ENCODE peak calls at places on chromosomes 6 and 20, in nine cellular contexts. T is pancreas; Z is CD8-positive, alpha-beta T cell; C is upper lobe of right lung; U is neural crest cell; A is left ventricle myocardium inferior; M is GM12864; Q is spleen; B is testis. I is an unnamed sample.

GRCh38 chr6:148317739-148318138 is 24.9 kb upstream of the SASH1 start:
- DNase-seq in A (no peak), M (no peak), U (no peak), Z (no peak), B (no peak), Q (no peak), T (no peak), C (no peak), I (no peak)

GRCh38 chr20:48944663-48945297 is 23.3 kb downstream of the ARFGEF2 start:
- DNase-seq in Z (no peak), U (no peak), C (no peak), A (no peak), Q (no peak), T (no peak), M (no peak), B (no peak), I (no peak)

GRCh38 chr6:18183736-18184135 is 28.5 kb downstream of the KDM1B start:
- DNase-seq in B (no peak), M (no peak), T (no peak), C (no peak), A (no peak), Q (no peak), U (no peak), Z (no peak), I (no peak)

GRCh38 chr20:61640171-61640570 is 388.1 kb downstream of the CDH4 start:
- DNase-seq in Q (no peak), M (no peak), Z (no peak), C (no peak), B (no peak), U (no peak), A (no peak), T (no peak), I (no peak)

GRCh38 chr6:112349915-112350314 is 2.8 kb downstream of the RFPL4B start:
- DNase-seq in Z (no peak), T (no peak), M (no peak), U (no peak), A (no peak), C (no peak), B (no peak), Q (no peak), I (no peak)

GRCh38 chr6:131125431-131125830 is 9.8 kb upstream of the AKAP7 start:
- DNase-seq in Q (no peak), Z (no peak), A (no peak), T (no peak), C (no peak), B (no peak), M (no peak), U (no peak), I (no peak)

GRCh38 chr20:10739575-10739974 is 65.8 kb upstream of the JAG1 start:
- DNase-seq in C (no peak), U (no peak), A (no peak), T (no peak), B (no peak), Q (no peak), Z (no peak), M (no peak), I (no peak)

GRCh38 chr20:57633945-57634491 is 13.8 kb upstream of the ZBP1 start:
- DNase-seq in U (no peak), M (no peak), T (no peak), C (no peak), Z (no peak), Q (no peak), B (no peak), A (no peak), I (no peak)

GRCh38 chr6:42338573-42339218 is 113.0 kb downstream of the TRERF1 start:
- DNase-seq in Q (no peak), Z (no peak), C (no peak), B (no peak), A (no peak), U (no peak), M (no peak), T (no peak), I (no peak)

GRCh38 chr6:159686697-159687096 is 6.3 kb downstream of the SOD2 start:
- DNase-seq in A (no peak), Z (no peak), C (no peak), B (no peak), Q (no peak), M (no peak), T (no peak), U (no peak), I (no peak)

GRCh38 chr6:74671558-74672025 is 534.3 kb downstream of the COL12A1 start:
- DNase-seq in C (no peak), M (no peak), A (no peak), U (no peak), B (no peak), Q (no peak), Z (no peak), T (no peak), I (no peak)

GRCh38 chr6:111530777-111531176 is 47.8 kb upstream of the REV3L start:
- DNase-seq in Q (no peak), B (no peak), A (no peak), M (no peak), T (no peak), Z (no peak), C (no peak), U (no peak), I (no peak)

GRCh38 chr20:58294497-58295455 is 14.7 kb upstream of the RAB22A start:
- DNase-seq in M (no peak), B (no peak), U (no peak), C (no peak), T (no peak), Z (no peak), Q (no peak), A (no peak), I (no peak)

GRCh38 chr20:17735206-17735804 is 35.5 kb downstream of the BANF2 start:
- DNase-seq in B (no peak), Z (no peak), M (no peak), C (no peak), A (no peak), Q (no peak), T (no peak), U (no peak), I (no peak)

GRCh38 chr20:46954490-46955038 is 59.9 kb downstream of the EYA2 start:
- DNase-seq in Z (no peak), U (no peak), B (no peak), M (peak; percentile 25), C (no peak), A (no peak), Q (peak; percentile 5), T (no peak), I (peak; percentile 32)

GRCh38 chr6:159892053-159892452 is 1.3 kb downstream of the MAS1 start:
- DNase-seq in T (no peak), C (no peak), A (no peak), M (no peak), Q (no peak), U (no peak), Z (no peak), B (no peak), I (no peak)

GRCh38 chr6:18215436-18215835 is 48.9 kb downstream of the DEK start:
- DNase-seq in C (no peak), M (no peak), Q (no peak), Z (no peak), B (no peak), T (no peak), A (no peak), U (no peak), I (no peak)

DNA sequence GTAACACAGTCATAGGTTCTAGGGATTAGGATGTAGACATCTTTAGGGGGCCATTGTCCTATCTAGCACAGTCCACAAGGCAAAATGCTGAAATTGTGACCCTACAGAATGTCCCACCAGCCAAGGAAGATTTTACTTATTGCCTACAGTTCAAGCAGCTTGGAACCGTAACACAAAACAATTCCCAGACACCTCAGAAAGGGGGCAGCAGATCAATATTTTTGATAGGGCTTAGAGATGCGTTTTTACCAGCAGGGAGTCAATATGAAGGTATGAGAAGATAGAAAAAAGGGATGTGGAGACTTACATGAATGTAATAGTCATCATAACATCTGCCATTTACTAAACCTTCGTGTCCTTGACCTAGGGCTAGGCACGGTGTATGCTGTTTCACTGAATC is 81.0 kb downstream of the TMEM170B start:
- DNase-seq in U (no peak), B (no peak), Z (no peak), Q (no peak), C (no peak), A (no peak), T (no peak), M (no peak), I (no peak)
- TF ChIP-seq CTCF in U (peak; percentile 49), B (no peak), Z (no peak), Q (no peak), C (peak; percentile 12), A (peak; percentile 16), T (no peak), M (peak; percentile 43), I (no peak)

GRCh38 chr20:50746138-50746940 is 15.0 kb downstream of the PARD6B start:
- DNase-seq in Z (no peak), T (no peak), U (no peak), C (no peak), B (peak; percentile 34), A (no peak), M (no peak), Q (no peak), I (no peak)
- TF ChIP-seq CTCF in Z (no peak), T (no peak), U (no peak), C (no peak), B (no peak), A (no peak), M (no peak), Q (no peak), I (no peak)

DNA sequence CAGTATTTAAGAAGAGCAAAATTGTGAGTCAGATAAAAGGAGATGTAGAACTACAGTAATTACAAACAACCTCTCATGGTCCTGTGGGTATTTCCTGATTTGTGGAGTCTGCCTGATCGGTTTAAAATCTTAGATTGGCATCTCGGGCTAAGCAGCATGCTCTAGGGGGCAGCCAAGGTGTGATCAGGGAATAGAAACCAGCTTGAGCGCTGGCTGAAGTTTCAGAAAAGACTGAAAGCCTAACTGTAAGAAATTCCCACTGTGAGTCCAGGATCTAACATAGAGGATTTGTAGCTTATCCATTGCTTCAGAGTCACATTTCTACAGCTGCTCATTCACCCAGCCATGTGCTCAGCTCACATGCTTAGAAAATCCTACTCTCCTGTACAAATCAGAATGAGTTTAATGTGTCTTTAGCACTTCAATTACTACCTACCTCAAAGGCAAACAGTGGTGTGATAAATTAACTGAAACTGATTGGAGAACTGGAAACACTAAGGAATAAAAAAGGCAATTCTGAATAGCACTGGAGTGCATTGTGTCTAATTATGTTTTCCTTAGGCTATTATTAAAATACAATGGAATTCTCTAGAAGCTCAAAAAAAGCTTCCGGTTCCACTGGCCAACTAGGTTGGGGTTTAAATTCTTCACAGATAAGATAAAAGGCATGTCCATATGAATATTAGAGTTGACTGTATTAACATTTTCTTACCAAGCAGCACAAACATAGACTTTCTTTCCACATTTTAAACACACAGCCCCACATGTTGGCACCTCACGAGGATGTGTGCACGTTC is 73.8 kb upstream of the MPC1 start:
- DNase-seq in T (no peak), Q (no peak), B (no peak), M (no peak), Z (no peak), C (no peak), A (no peak), U (no peak), I (no peak)
- TF ChIP-seq CTCF in T (no peak), Q (no peak), B (no peak), M (peak; percentile 45), Z (no peak), C (peak; percentile 38), A (peak; percentile 40), U (peak; percentile 30), I (no peak)

DNA sequence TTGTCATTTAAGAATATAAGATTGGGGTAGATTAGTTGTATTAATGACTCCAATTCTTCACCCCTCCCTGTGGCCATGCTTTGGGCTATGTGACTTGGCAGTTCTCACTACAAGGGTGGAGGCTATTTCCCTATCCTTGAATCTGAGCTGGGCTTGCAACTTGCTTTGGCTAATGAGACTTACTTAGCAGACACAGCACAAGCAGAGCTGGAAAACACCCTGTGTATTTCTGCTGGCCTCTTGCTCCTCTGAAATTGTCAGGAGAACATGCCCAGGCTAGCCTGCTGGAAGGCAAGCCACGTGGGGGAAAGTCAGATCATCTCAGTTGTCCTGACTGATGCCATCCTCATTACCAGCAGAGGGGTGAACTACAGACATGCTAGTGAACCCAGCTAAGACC is 126.5 kb upstream of the HDGFL1 start:
- DNase-seq in Z (no peak), U (no peak), C (no peak), T (no peak), M (no peak), B (no peak), A (no peak), Q (no peak), I (no peak)
- TF ChIP-seq CTCF in Z (no peak), U (no peak), C (no peak), T (no peak), M (no peak), B (no peak), A (no peak), Q (no peak), I (no peak)

I was measured in sigmoid colon.